ENCODE peak calls at places on chromosome 19, in eight cellular contexts. One of them, this sample, is unnamed.

GRCh38 chr19:16660763-16661479 is at the start of gene TMEM38A:
- DNase-seq in ascending aorta: peak
- DNase-seq in HFF-Myc: no peak
- DNase-seq in neural crest cell: peak
- DNase-seq in fibroblast of lung: no peak
- DNase-seq in PC-3: peak
- DNase-seq in heart left ventricle: peak
- DNase-seq in heart right ventricle: peak
- DNase-seq in this sample: no peak

GRCh38 chr19:1266818-1267440 is 2.2 kb upstream of the CIRBP start:
- DNase-seq in ascending aorta: peak
- DNase-seq in HFF-Myc: no peak
- DNase-seq in neural crest cell: peak
- DNase-seq in fibroblast of lung: peak
- DNase-seq in PC-3: peak
- DNase-seq in heart left ventricle: peak
- DNase-seq in heart right ventricle: peak
- DNase-seq in this sample: no peak

GRCh38 chr19:32178401-32178800 is 167.0 kb upstream of the ZNF507 start:
- DNase-seq in ascending aorta: no peak
- DNase-seq in HFF-Myc: no peak
- DNase-seq in neural crest cell: no peak
- DNase-seq in fibroblast of lung: no peak
- DNase-seq in PC-3: no peak
- DNase-seq in heart left ventricle: no peak
- DNase-seq in heart right ventricle: no peak
- DNase-seq in this sample: no peak

GRCh38 chr19:23304238-23304637 is 54.0 kb upstream of the ZNF724 start:
- DNase-seq in ascending aorta: no peak
- DNase-seq in HFF-Myc: no peak
- DNase-seq in neural crest cell: no peak
- DNase-seq in fibroblast of lung: no peak
- DNase-seq in PC-3: no peak
- DNase-seq in heart left ventricle: no peak
- DNase-seq in heart right ventricle: no peak
- DNase-seq in this sample: no peak

GRCh38 chr19:40281381-40282208 is 3.5 kb downstream of the AKT2 start:
- DNase-seq in ascending aorta: no peak
- DNase-seq in HFF-Myc: no peak
- DNase-seq in neural crest cell: no peak
- DNase-seq in fibroblast of lung: no peak
- DNase-seq in PC-3: no peak
- DNase-seq in heart left ventricle: no peak
- DNase-seq in heart right ventricle: no peak
- DNase-seq in this sample: no peak

GRCh38 chr19:33397536-33398360 is 24.2 kb downstream of the CEBPG start:
- DNase-seq in ascending aorta: no peak
- DNase-seq in HFF-Myc: no peak
- DNase-seq in neural crest cell: peak
- DNase-seq in fibroblast of lung: no peak
- DNase-seq in PC-3: no peak
- DNase-seq in heart left ventricle: no peak
- DNase-seq in heart right ventricle: no peak
- DNase-seq in this sample: no peak

GRCh38 chr19:49468199-49468598 is 5.8 kb upstream of the FLT3LG start:
- DNase-seq in ascending aorta: no peak
- DNase-seq in HFF-Myc: no peak
- DNase-seq in neural crest cell: no peak
- DNase-seq in fibroblast of lung: no peak
- DNase-seq in PC-3: no peak
- DNase-seq in heart left ventricle: no peak
- DNase-seq in heart right ventricle: no peak
- DNase-seq in this sample: no peak

GRCh38 chr19:51503428-51503827 is 1.8 kb upstream of the SIGLEC12 start:
- DNase-seq in ascending aorta: no peak
- DNase-seq in HFF-Myc: no peak
- DNase-seq in neural crest cell: no peak
- DNase-seq in fibroblast of lung: no peak
- DNase-seq in PC-3: no peak
- DNase-seq in heart left ventricle: no peak
- DNase-seq in heart right ventricle: no peak
- DNase-seq in this sample: no peak

GRCh38 chr19:18436651-18437478 is 1.1 kb downstream of the ISYNA1 start:
- DNase-seq in ascending aorta: peak
- DNase-seq in HFF-Myc: peak
- DNase-seq in neural crest cell: peak
- DNase-seq in fibroblast of lung: peak
- DNase-seq in PC-3: peak
- DNase-seq in heart left ventricle: peak
- DNase-seq in heart right ventricle: peak
- DNase-seq in this sample: no peak

GRCh38 chr19:48806818-48807589 is 3.8 kb downstream of the BCAT2 start:
- DNase-seq in ascending aorta: no peak
- DNase-seq in HFF-Myc: no peak
- DNase-seq in neural crest cell: no peak
- DNase-seq in fibroblast of lung: peak
- DNase-seq in PC-3: peak
- DNase-seq in heart left ventricle: no peak
- DNase-seq in heart right ventricle: no peak
- DNase-seq in this sample: no peak

GRCh38 chr19:45296365-45296764 is 26.3 kb downstream of the CKM start:
- DNase-seq in ascending aorta: no peak
- DNase-seq in HFF-Myc: no peak
- DNase-seq in neural crest cell: no peak
- DNase-seq in fibroblast of lung: no peak
- DNase-seq in PC-3: no peak
- DNase-seq in heart left ventricle: no peak
- DNase-seq in heart right ventricle: no peak
- DNase-seq in this sample: no peak

GRCh38 chr19:12939908-12940533 is 1.6 kb downstream of the CALR start:
- DNase-seq in ascending aorta: no peak
- DNase-seq in HFF-Myc: no peak
- DNase-seq in neural crest cell: no peak
- DNase-seq in fibroblast of lung: no peak
- DNase-seq in PC-3: no peak
- DNase-seq in heart left ventricle: no peak
- DNase-seq in heart right ventricle: no peak
- DNase-seq in this sample: no peak

GRCh38 chr19:12938054-12938535 is 314 bp upstream of the CALR start:
- DNase-seq in ascending aorta: peak
- DNase-seq in HFF-Myc: peak
- DNase-seq in neural crest cell: peak
- DNase-seq in fibroblast of lung: peak
- DNase-seq in PC-3: peak
- DNase-seq in heart left ventricle: peak
- DNase-seq in heart right ventricle: peak
- DNase-seq in this sample: peak

GRCh38 chr19:12937243-12938053 is 961 bp upstream of the CALR start:
- DNase-seq in ascending aorta: no peak
- DNase-seq in HFF-Myc: no peak
- DNase-seq in neural crest cell: peak
- DNase-seq in fibroblast of lung: no peak
- DNase-seq in PC-3: peak
- DNase-seq in heart left ventricle: peak
- DNase-seq in heart right ventricle: no peak
- DNase-seq in this sample: no peak

GRCh38 chr19:12939292-12939606 is 840 bp downstream of the CALR start:
- DNase-seq in ascending aorta: no peak
- DNase-seq in HFF-Myc: no peak
- DNase-seq in neural crest cell: no peak
- DNase-seq in fibroblast of lung: peak
- DNase-seq in PC-3: peak
- DNase-seq in heart left ventricle: no peak
- DNase-seq in heart right ventricle: no peak
- DNase-seq in this sample: no peak

DNA sequence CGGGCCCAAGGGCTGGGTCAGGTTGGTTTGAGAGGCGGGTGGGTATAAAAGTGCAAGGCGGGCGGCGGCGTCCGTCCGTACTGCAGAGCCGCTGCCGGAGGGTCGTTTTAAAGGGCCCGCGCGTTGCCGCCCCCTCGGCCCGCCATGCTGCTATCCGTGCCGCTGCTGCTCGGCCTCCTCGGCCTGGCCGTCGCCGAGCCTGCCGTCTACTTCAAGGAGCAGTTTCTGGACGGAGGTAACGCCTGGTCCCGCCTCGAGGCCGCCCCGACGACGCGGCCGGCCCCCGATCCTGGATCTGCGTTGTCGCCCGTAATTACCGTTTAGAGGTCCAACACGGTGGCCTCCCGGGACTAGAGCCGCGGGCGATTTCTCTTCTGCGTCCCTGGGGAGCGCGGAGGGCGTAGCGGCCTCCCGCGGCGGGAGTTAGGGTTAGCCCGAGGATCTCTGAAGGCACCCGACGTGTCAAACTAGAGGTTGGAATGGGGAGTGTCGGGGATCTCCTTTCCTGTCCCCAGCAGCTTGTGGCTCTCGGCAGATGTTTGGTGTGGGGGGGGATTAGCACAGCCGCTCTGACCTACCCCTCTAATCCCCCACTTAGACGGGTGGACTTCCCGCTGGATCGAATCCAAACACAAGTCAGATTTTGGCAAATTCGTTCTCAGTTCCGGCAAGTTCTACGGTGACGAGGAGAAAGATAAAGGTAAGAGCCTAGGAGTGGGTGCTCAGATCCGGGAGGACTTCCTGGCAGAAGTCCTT is at the start of gene CALR:
- DNase-seq in ascending aorta: no peak
- DNase-seq in HFF-Myc: no peak
- DNase-seq in neural crest cell: no peak
- DNase-seq in fibroblast of lung: peak
- DNase-seq in PC-3: peak
- DNase-seq in heart left ventricle: peak
- DNase-seq in heart right ventricle: peak
- DNase-seq in this sample: no peak
- TF ChIP-seq CTCF in ascending aorta: peak
- TF ChIP-seq CTCF in HFF-Myc: peak
- TF ChIP-seq CTCF in neural crest cell: peak
- TF ChIP-seq CTCF in fibroblast of lung: peak
- TF ChIP-seq CTCF in PC-3: no peak
- TF ChIP-seq CTCF in heart left ventricle: no peak
- TF ChIP-seq CTCF in heart right ventricle: peak
- TF ChIP-seq CTCF in this sample: peak

GRCh38 chr19:37719111-37719926 is at the start of gene ZNF607:
- DNase-seq in ascending aorta: peak
- DNase-seq in HFF-Myc: peak
- DNase-seq in neural crest cell: peak
- DNase-seq in fibroblast of lung: peak
- DNase-seq in PC-3: peak
- DNase-seq in heart left ventricle: peak
- DNase-seq in heart right ventricle: peak
- DNase-seq in this sample: peak
- TF ChIP-seq CTCF in ascending aorta: peak
- TF ChIP-seq CTCF in HFF-Myc: peak
- TF ChIP-seq CTCF in neural crest cell: peak
- TF ChIP-seq CTCF in fibroblast of lung: peak
- TF ChIP-seq CTCF in PC-3: peak
- TF ChIP-seq CTCF in heart left ventricle: peak
- TF ChIP-seq CTCF in heart right ventricle: peak
- TF ChIP-seq CTCF in this sample: peak

GRCh38 chr19:10678813-10679212 is 22.4 kb upstream of the QTRT1 start:
- DNase-seq in ascending aorta: no peak
- DNase-seq in HFF-Myc: no peak
- DNase-seq in neural crest cell: no peak
- DNase-seq in fibroblast of lung: no peak
- DNase-seq in PC-3: no peak
- DNase-seq in heart left ventricle: no peak
- DNase-seq in heart right ventricle: no peak
- DNase-seq in this sample: no peak
- TF ChIP-seq CTCF in ascending aorta: no peak
- TF ChIP-seq CTCF in HFF-Myc: no peak
- TF ChIP-seq CTCF in neural crest cell: no peak
- TF ChIP-seq CTCF in fibroblast of lung: no peak
- TF ChIP-seq CTCF in PC-3: no peak
- TF ChIP-seq CTCF in heart left ventricle: no peak
- TF ChIP-seq CTCF in heart right ventricle: no peak
- TF ChIP-seq CTCF in this sample: no peak

DNA sequence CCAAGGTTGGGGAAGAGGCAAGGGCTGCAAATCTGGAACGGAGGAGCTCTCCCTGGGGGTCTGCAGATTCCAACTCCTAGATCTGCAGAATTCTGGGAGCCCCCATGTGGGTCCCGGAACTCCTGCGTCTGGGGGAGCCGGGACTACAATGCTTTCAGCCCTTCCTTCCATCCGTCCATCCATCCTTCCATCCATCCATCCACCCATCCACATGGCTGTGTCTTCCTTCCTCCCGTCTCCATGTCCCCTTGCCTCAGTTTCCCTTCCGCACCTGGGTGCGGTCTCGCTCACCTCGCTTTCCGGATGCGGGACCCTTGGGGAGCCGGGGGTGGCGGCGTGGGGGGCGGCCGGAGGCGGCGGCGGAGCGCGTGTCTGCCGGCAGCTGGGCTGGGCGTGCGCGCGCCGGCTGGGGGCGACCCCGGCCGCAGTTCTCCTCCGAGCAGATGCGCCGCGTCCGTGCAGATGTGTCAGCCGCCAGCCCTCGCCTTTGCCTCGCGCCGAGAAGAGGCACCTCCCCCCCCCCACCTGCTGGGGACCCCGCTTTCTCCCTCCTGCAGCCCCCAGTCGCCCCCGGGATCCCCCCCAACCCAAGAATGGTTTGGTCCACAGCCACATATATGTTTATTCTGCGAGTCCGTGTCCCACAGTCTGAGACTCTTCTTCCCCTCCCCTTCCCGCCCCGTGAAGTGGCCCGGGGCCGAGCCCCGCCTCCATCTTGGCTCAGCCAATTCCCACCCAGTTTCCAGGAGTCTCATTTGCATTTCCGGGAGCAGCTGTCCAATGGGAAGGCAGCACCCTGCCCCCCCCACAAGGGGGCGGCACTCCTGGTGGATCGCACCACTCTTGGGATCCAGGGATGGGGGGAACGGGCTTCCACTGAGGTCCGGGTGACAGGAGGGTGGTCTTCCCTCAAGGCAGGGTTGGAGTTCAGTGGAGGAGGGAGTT is 8.8 kb downstream of the ISOC2 start:
- DNase-seq in ascending aorta: no peak
- DNase-seq in HFF-Myc: peak
- DNase-seq in neural crest cell: peak
- DNase-seq in fibroblast of lung: peak
- DNase-seq in PC-3: peak
- DNase-seq in heart left ventricle: peak
- DNase-seq in heart right ventricle: peak
- DNase-seq in this sample: no peak
- TF ChIP-seq CTCF in ascending aorta: peak
- TF ChIP-seq CTCF in HFF-Myc: no peak
- TF ChIP-seq CTCF in neural crest cell: no peak
- TF ChIP-seq CTCF in fibroblast of lung: peak
- TF ChIP-seq CTCF in PC-3: no peak
- TF ChIP-seq CTCF in heart left ventricle: no peak
- TF ChIP-seq CTCF in heart right ventricle: no peak
- TF ChIP-seq CTCF in this sample: no peak